ENCODE peak calls at places on chromosomes 7 and 10, in four cellular contexts. One of them, this sample, is unnamed. For H3K4me1, the result is how much of the 10 kb centered on the place peaks cover.

GRCh38 chr7:30755384-30756154 is 3.6 kb downstream of the INMT start:
- DNase-seq in hepatocyte: no peak
- DNase-seq in HCT116: no peak
- DNase-seq in body of pancreas: peak
- DNase-seq in this sample: peak

GRCh38 chr7:120550494-120551048 is 277.6 kb downstream of the KCND2 start:
- DNase-seq in hepatocyte: no peak
- DNase-seq in HCT116: no peak
- DNase-seq in body of pancreas: no peak
- DNase-seq in this sample: no peak

GRCh38 chr7:132739271-132739955 is 163.1 kb upstream of the PLXNA4 start:
- DNase-seq in hepatocyte: peak
- DNase-seq in HCT116: no peak
- DNase-seq in body of pancreas: no peak
- DNase-seq in this sample: peak

GRCh38 chr10:113177163-113177935 is 227.3 kb downstream of the TCF7L2 start:
- DNase-seq in hepatocyte: no peak
- DNase-seq in HCT116: no peak
- DNase-seq in body of pancreas: no peak
- DNase-seq in this sample: peak

GRCh38 chr7:20114463-20114862 is 102.7 kb downstream of the MACC1 start:
- DNase-seq in hepatocyte: peak
- DNase-seq in HCT116: no peak
- DNase-seq in body of pancreas: no peak
- DNase-seq in this sample: no peak

GRCh38 chr7:66219805-66220204 is 14.7 kb downstream of the TPST1 start:
- DNase-seq in hepatocyte: no peak
- DNase-seq in HCT116: no peak
- DNase-seq in body of pancreas: no peak
- DNase-seq in this sample: no peak

GRCh38 chr10:96524745-96525144 is 11.0 kb upstream of the TLL2 start:
- DNase-seq in hepatocyte: no peak
- DNase-seq in HCT116: no peak
- DNase-seq in body of pancreas: no peak
- DNase-seq in this sample: no peak

GRCh38 chr7:88927-89921 is 103.1 kb upstream of the FAM20C start:
- DNase-seq in hepatocyte: peak
- DNase-seq in HCT116: no peak
- DNase-seq in body of pancreas: peak
- DNase-seq in this sample: peak

GRCh38 chr10:4447977-4448376 is 378.0 kb upstream of the AKR1E2 start:
- DNase-seq in hepatocyte: no peak
- DNase-seq in HCT116: no peak
- DNase-seq in body of pancreas: no peak
- DNase-seq in this sample: no peak

GRCh38 chr10:102297132-102297531 is 51.8 kb downstream of the GBF1 start:
- DNase-seq in hepatocyte: no peak
- DNase-seq in HCT116: no peak
- DNase-seq in body of pancreas: no peak
- DNase-seq in this sample: no peak

GRCh38 chr10:128047991-128048826 is 78.0 kb downstream of the MKI67 start:
- DNase-seq in hepatocyte: peak
- DNase-seq in HCT116: no peak
- DNase-seq in body of pancreas: no peak
- DNase-seq in this sample: peak

GRCh38 chr10:65751896-65752295 is 1173.9 kb upstream of the LRRTM3 start:
- DNase-seq in hepatocyte: no peak
- DNase-seq in HCT116: no peak
- DNase-seq in body of pancreas: no peak
- DNase-seq in this sample: no peak

GRCh38 chr10:13853854-13854253 is 267.1 kb downstream of the PRPF18 start:
- DNase-seq in hepatocyte: no peak
- DNase-seq in HCT116: no peak
- DNase-seq in body of pancreas: no peak
- DNase-seq in this sample: peak

GRCh38 chr10:80429521-80429966 is 21.2 kb downstream of the PRXL2A start:
- DNase-seq in hepatocyte: no peak
- DNase-seq in HCT116: peak
- DNase-seq in body of pancreas: no peak
- DNase-seq in this sample: no peak

GRCh38 chr10:15591431-15591830 is 128.3 kb downstream of the ITGA8 start:
- DNase-seq in hepatocyte: no peak
- DNase-seq in HCT116: no peak
- DNase-seq in body of pancreas: no peak
- DNase-seq in this sample: no peak

GRCh38 chr7:98248156-98248555 is 3.9 kb downstream of the TECPR1 start:
- DNase-seq in hepatocyte: no peak
- DNase-seq in HCT116: no peak
- DNase-seq in body of pancreas: no peak
- DNase-seq in this sample: no peak

GRCh38 chr7:63030061-63030460 is 968.6 kb upstream of the ZNF722 start:
- DNase-seq in hepatocyte: no peak
- DNase-seq in HCT116: no peak
- DNase-seq in body of pancreas: no peak
- DNase-seq in this sample: no peak
- H3K27ac ChIP-seq in hepatocyte: no peak
- H3K27ac ChIP-seq in HCT116: no peak
- H3K27ac ChIP-seq in body of pancreas: no peak
- H3K27ac ChIP-seq in this sample: no peak

GRCh38 chr7:157428554-157428945 is 91.7 kb downstream of the DNAJB6 start:
- DNase-seq in hepatocyte: no peak
- DNase-seq in HCT116: no peak
- DNase-seq in body of pancreas: no peak
- DNase-seq in this sample: no peak
- H3K4me1 ChIP-seq in hepatocyte: under half
- H3K4me1 ChIP-seq in HCT116: under half
- H3K4me1 ChIP-seq in body of pancreas: under half
- H3K4me1 ChIP-seq in this sample: under half

DNA sequence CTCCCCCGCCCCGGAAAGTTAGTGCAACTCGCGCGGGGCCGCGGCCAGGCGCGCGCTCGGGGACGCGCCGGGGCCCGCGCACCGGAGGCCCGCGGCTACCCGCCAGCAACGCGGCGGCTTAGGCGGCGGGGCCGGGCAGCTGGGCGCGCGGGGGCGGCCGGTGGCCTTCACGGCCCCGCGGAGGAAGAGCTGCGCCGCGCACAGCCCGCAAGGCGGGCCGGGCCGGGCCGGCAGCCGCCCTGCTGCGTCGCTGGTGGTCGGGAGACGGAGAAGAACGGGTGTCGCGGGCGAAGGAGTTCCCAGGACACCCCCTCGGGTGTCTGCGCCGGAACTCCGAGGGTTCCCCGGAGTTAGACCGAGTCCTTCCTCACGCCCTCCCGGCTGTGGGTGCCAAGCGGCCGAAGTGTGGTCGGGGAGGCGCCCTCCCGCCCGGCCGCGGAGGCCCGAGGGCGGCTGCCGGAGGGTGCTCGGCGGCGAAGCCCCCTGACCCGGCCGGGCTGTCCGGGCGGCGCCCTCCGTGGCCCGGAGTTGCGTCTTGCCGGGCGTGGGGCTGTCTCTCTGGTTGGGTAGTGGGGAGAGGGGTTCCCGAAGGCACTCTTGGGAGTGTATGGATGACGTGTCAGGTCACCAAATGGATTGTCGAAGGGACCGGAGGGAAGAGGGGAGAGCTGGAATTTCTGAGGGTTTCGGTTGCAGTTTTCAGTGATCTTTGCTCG is 584 bp downstream of the ST7 start:
- DNase-seq in hepatocyte: peak
- DNase-seq in HCT116: peak
- DNase-seq in body of pancreas: peak
- DNase-seq in this sample: peak
- H3K4me3 ChIP-seq in hepatocyte: peak
- H3K4me3 ChIP-seq in HCT116: peak
- H3K4me3 ChIP-seq in body of pancreas: peak
- H3K4me3 ChIP-seq in this sample: peak

DNA sequence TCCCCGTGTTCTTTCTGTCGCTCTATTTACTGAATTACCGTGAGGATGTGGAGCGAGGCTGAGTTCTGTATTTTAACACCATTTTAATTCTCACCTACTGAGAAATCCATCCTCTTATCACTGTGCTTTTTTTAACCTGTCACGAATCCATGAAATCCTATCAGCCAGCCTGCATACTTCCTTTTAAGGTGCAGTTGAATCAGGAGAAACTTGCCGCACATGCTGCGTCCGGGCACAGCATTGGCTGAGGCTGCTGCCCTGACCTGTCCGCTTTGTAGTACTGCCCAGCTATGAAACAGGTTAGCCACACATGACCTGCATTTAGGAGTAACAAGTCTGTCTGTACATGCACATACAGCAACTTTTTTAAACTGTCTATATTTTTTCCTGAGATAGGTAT is 82.5 kb downstream of the EGFR start:
- DNase-seq in hepatocyte: no peak
- DNase-seq in HCT116: no peak
- DNase-seq in body of pancreas: peak
- DNase-seq in this sample: no peak
- H3K27ac ChIP-seq in hepatocyte: peak
- H3K27ac ChIP-seq in HCT116: no peak
- H3K27ac ChIP-seq in body of pancreas: peak
- H3K27ac ChIP-seq in this sample: peak

DNA sequence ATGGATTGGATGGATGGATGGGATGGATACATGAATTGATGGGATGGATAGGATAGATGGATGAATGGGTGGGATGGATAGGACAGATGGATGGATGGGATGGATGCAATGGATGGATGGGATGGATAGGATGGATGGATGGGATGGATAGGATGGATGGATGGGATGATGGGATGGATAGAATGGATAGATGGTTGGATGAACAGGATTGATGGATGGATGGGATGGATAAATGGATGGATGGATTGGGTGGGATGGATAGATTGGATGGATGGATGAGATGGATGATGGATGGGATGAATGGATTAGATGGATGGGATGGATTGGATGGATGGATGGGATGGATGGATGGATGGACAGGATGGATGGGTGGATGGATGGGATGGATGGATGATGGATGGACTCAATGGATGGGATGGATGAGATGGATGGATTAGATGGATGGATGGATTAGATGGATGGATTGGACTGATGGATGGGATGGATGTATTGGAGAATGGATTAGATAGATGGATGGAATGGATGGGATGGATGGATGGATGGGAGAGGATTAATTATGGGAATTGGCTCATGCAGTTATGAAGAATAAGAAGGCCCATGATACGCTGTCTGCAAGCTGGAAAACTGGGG is 136.4 kb downstream of the ADAM12 start:
- DNase-seq in hepatocyte: no peak
- DNase-seq in HCT116: no peak
- DNase-seq in body of pancreas: no peak
- DNase-seq in this sample: no peak
- H3K4me1 ChIP-seq in hepatocyte: under half
- H3K4me1 ChIP-seq in HCT116: under half
- H3K4me1 ChIP-seq in body of pancreas: under half
- H3K4me1 ChIP-seq in this sample: under half

GRCh38 chr10:110399163-110400094 is 94.7 kb upstream of the SMNDC1 start:
- DNase-seq in hepatocyte: peak
- DNase-seq in HCT116: peak
- DNase-seq in body of pancreas: peak
- DNase-seq in this sample: no peak
- H3K4me3 ChIP-seq in hepatocyte: no peak
- H3K4me3 ChIP-seq in HCT116: peak
- H3K4me3 ChIP-seq in body of pancreas: no peak
- H3K4me3 ChIP-seq in this sample: no peak

GRCh38 chr7:89023146-89023545 is 227.6 kb upstream of the TEX47 start:
- DNase-seq in hepatocyte: no peak
- DNase-seq in HCT116: no peak
- DNase-seq in body of pancreas: no peak
- DNase-seq in this sample: no peak

GRCh38 chr7:89023902-89024301 is 228.4 kb upstream of the TEX47 start:
- DNase-seq in hepatocyte: no peak
- DNase-seq in HCT116: no peak
- DNase-seq in body of pancreas: no peak
- DNase-seq in this sample: no peak

GRCh38 chr7:89029864-89030263 is 234.3 kb upstream of the TEX47 start:
- DNase-seq in hepatocyte: no peak
- DNase-seq in HCT116: peak
- DNase-seq in body of pancreas: no peak
- DNase-seq in this sample: no peak

GRCh38 chr7:89027781-89028180 is 232.2 kb upstream of the TEX47 start:
- DNase-seq in hepatocyte: no peak
- DNase-seq in HCT116: no peak
- DNase-seq in body of pancreas: no peak
- DNase-seq in this sample: no peak

DNA sequence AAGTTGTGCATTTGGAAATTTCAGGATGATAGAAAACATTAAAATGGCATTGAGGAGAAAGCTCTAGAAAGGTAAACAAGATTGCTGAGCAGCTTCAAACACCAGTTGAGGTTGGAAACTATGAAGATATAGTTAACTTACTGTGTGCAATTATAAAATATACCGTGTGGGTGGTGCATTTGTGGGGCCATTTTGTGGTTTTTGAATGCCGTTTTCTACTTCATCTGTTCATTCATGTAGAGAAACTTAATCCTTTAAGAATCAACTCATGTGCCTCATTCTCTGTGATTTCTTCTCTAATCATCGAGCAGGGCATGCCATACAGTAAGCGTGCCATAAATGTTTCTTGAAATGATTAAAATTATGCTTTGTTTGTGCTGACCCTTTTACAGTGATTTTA is 232.8 kb upstream of the TEX47 start:
- DNase-seq in hepatocyte: no peak
- DNase-seq in HCT116: no peak
- DNase-seq in body of pancreas: no peak
- DNase-seq in this sample: no peak
- H3K27ac ChIP-seq in hepatocyte: peak
- H3K27ac ChIP-seq in HCT116: no peak
- H3K27ac ChIP-seq in body of pancreas: no peak
- H3K27ac ChIP-seq in this sample: no peak

This sample was measured in heart right ventricle.